ENCODE peak calls at places on chromosome 16, in eight cellular contexts. G, R, J, H, P, O, V and X are unnamed samples. For H3K36me3, the result is how much of the 10 kb centered on the place peaks cover.

GRCh38 chr16:24525970-24526559 is 13.3 kb upstream of the RBBP6 start:
- DNase-seq in G (peak), R (no peak), J (peak), H (no peak), P (peak), O (peak), V (no peak), X (no peak)

GRCh38 chr16:26642047-26642664 is 424.6 kb upstream of the C16orf82 start:
- DNase-seq in G (no peak), R (no peak), J (peak), H (no peak), P (no peak), O (no peak), V (no peak), X (no peak)

GRCh38 chr16:54422569-54422978 is 136.0 kb upstream of the IRX3 start:
- DNase-seq in G (no peak), R (no peak), J (no peak), H (no peak), P (no peak), O (no peak), V (no peak), X (no peak)

GRCh38 chr16:87734644-87735043 is 31.1 kb downstream of the KLHDC4 start:
- DNase-seq in G (no peak), R (no peak), J (no peak), H (no peak), P (no peak), O (no peak), V (no peak), X (no peak)

GRCh38 chr16:74030000-74030399 is 266.6 kb upstream of the PSMD7 start:
- DNase-seq in G (no peak), R (no peak), J (no peak), H (no peak), P (no peak), O (no peak), V (no peak), X (no peak)

GRCh38 chr16:46658925-46659324 is 30.1 kb downstream of the VPS35 start:
- DNase-seq in G (peak), R (peak), J (peak), H (no peak), P (no peak), O (no peak), V (peak), X (no peak)

GRCh38 chr16:50198802-50199410 is 45.8 kb downstream of the TENT4B start:
- DNase-seq in G (no peak), R (no peak), J (no peak), H (no peak), P (no peak), O (no peak), V (no peak), X (no peak)

GRCh38 chr16:48971571-48972071 is 310.0 kb downstream of the CBLN1 start:
- DNase-seq in G (peak), R (no peak), J (no peak), H (no peak), P (no peak), O (no peak), V (no peak), X (no peak)

GRCh38 chr16:27319257-27319965 is 5.6 kb downstream of the IL4R start:
- DNase-seq in G (peak), R (no peak), J (no peak), H (no peak), P (peak), O (no peak), V (no peak), X (no peak)

GRCh38 chr16:68417711-68418301 is 30.5 kb downstream of the SMPD3 start:
- DNase-seq in G (peak), R (peak), J (peak), H (no peak), P (no peak), O (peak), V (peak), X (peak)

GRCh38 chr16:11076259-11077018 is 132.1 kb downstream of the CLEC16A start:
- DNase-seq in G (no peak), R (no peak), J (no peak), H (peak), P (no peak), O (no peak), V (no peak), X (no peak)

GRCh38 chr16:77955127-77955526 is 67.2 kb upstream of the CLEC3A start:
- DNase-seq in G (no peak), R (no peak), J (no peak), H (no peak), P (no peak), O (no peak), V (no peak), X (no peak)

GRCh38 chr16:88505405-88506082 is 52.5 kb downstream of the ZFPM1 start:
- DNase-seq in G (peak), R (peak), J (peak), H (no peak), P (no peak), O (peak), V (no peak), X (peak)

GRCh38 chr16:15690296-15690695 is 40.3 kb downstream of the NDE1 start:
- DNase-seq in G (no peak), R (no peak), J (no peak), H (peak), P (no peak), O (no peak), V (no peak), X (no peak)

GRCh38 chr16:86462334-86463084 is 47.8 kb upstream of the FOXF1 start:
- DNase-seq in G (no peak), R (no peak), J (no peak), H (peak), P (no peak), O (no peak), V (no peak), X (no peak)

GRCh38 chr16:82203198-82203597 is 33.2 kb upstream of the MPHOSPH6 start:
- DNase-seq in G (no peak), R (no peak), J (no peak), H (no peak), P (no peak), O (no peak), V (no peak), X (no peak)

GRCh38 chr16:81275064-81275532 is 36.6 kb downstream of the BCO1 start:
- DNase-seq in G (no peak), R (no peak), J (no peak), H (no peak), P (no peak), O (no peak), V (no peak), X (no peak)

GRCh38 chr16:58413359-58413758 is 21.1 kb downstream of the GINS3 start:
- DNase-seq in G (peak), R (no peak), J (no peak), H (no peak), P (no peak), O (no peak), V (no peak), X (no peak)

GRCh38 chr16:11052080-11052808 is 107.9 kb downstream of the CLEC16A start:
- DNase-seq in G (no peak), R (peak), J (no peak), H (no peak), P (no peak), O (peak), V (no peak), X (no peak)

GRCh38 chr16:87178177-87178863 is 138.9 kb downstream of the C16orf95 start:
- DNase-seq in G (no peak), R (no peak), J (no peak), H (no peak), P (no peak), O (no peak), V (no peak), X (no peak)

GRCh38 chr16:48053346-48053745 is 102.4 kb downstream of the ABCC12 start:
- DNase-seq in G (peak), R (peak), J (peak), H (peak), P (no peak), O (no peak), V (no peak), X (no peak)

GRCh38 chr16:49661465-49662187 is 194.3 kb downstream of the ZNF423 start:
- DNase-seq in G (peak), R (no peak), J (no peak), H (no peak), P (no peak), O (no peak), V (no peak), X (no peak)

GRCh38 chr16:29858974-29859373 is 4.1 kb downstream of the CDIPT start:
- DNase-seq in G (peak), R (no peak), J (no peak), H (no peak), P (no peak), O (no peak), V (no peak), X (no peak)

GRCh38 chr16:11393861-11394592 is 48.8 kb downstream of the RMI2 start:
- DNase-seq in G (no peak), R (peak), J (no peak), H (no peak), P (no peak), O (no peak), V (no peak), X (no peak)

GRCh38 chr16:54287018-54287757 is 601 bp upstream of the IRX3 start:
- DNase-seq in G (no peak), R (peak), J (no peak), H (no peak), P (no peak), O (no peak), V (no peak), X (no peak)

GRCh38 chr16:28260193-28260592 is 32.1 kb upstream of the SBK1 start:
- DNase-seq in G (no peak), R (no peak), J (no peak), H (no peak), P (no peak), O (no peak), V (no peak), X (no peak)

GRCh38 chr16:87789437-87790277 is 23.9 kb upstream of the KLHDC4 start:
- DNase-seq in G (no peak), R (no peak), J (no peak), H (peak), P (no peak), O (no peak), V (no peak), X (no peak)

GRCh38 chr16:84786605-84787302 is 33.0 kb upstream of the CRISPLD2 start:
- DNase-seq in G (no peak), R (no peak), J (no peak), H (no peak), P (no peak), O (no peak), V (no peak), X (no peak)

GRCh38 chr16:88320947-88321634 is 61.7 kb upstream of the ZNF469 start:
- DNase-seq in G (no peak), R (no peak), J (no peak), H (no peak), P (no peak), O (no peak), V (no peak), X (no peak)

GRCh38 chr16:68776821-68777485 is 39.9 kb downstream of the CDH1 start:
- DNase-seq in G (no peak), R (no peak), J (no peak), H (no peak), P (no peak), O (no peak), V (peak), X (no peak)

GRCh38 chr16:73000020-73000906 is 47.7 kb downstream of the ZFHX3 start:
- DNase-seq in G (peak), R (no peak), J (peak), H (no peak), P (no peak), O (no peak), V (no peak), X (no peak)

GRCh38 chr16:19291459-19291858 is 5.9 kb downstream of the CLEC19A start:
- DNase-seq in G (peak), R (no peak), J (no peak), H (no peak), P (no peak), O (no peak), V (no peak), X (no peak)

GRCh38 chr16:56422896-56423441 is 2.4 kb downstream of the AMFR start:
- DNase-seq in G (no peak), R (no peak), J (no peak), H (no peak), P (no peak), O (no peak), V (no peak), X (no peak)

GRCh38 chr16:56420613-56421012 is 4.7 kb downstream of the AMFR start:
- DNase-seq in G (no peak), R (no peak), J (no peak), H (no peak), P (no peak), O (no peak), V (no peak), X (no peak)

GRCh38 chr16:56419740-56420548 is 5.4 kb downstream of the AMFR start:
- DNase-seq in G (no peak), R (no peak), J (no peak), H (no peak), P (no peak), O (no peak), V (no peak), X (no peak)

GRCh38 chr16:56421976-56422669 is 3.2 kb downstream of the AMFR start:
- DNase-seq in G (no peak), R (no peak), J (no peak), H (no peak), P (no peak), O (no peak), V (no peak), X (no peak)

DNA sequence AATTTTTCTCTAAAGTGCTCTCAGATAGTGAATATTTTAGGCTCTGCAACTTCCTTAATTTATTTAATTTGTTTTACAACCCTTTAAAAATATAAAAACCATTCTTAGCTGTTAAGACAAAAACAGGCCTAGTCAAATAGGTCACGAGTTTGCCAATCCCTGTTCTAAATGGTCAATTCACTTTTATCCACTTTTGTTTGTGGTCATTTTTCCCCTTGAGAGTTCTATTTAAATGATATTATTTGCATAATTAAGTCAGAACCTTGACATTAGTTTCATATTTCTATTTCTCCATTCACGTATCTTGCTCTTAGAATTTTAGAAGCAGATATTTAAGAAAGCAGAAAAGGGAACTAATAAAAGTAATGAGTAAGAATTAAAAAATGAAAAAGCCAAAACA is 4.0 kb downstream of the AMFR start:
- DNase-seq in G (no peak), R (no peak), J (no peak), H (no peak), P (no peak), O (no peak), V (no peak), X (no peak)
- H3K27ac ChIP-seq in G (no peak), R (no peak), J (no peak), H (no peak), P (no peak), O (no peak), V (no peak), X (no peak)

GRCh38 chr16:2438121-2438520 is 8.9 kb downstream of the CCNF start:
- DNase-seq in G (no peak), R (no peak), J (no peak), H (no peak), P (no peak), O (no peak), V (no peak), X (no peak)
- H3K36me3 ChIP-seq in G (under half), R (under half), J (under half), H (under half), P (under half), O (under half), V (under half), X (under half)

DNA sequence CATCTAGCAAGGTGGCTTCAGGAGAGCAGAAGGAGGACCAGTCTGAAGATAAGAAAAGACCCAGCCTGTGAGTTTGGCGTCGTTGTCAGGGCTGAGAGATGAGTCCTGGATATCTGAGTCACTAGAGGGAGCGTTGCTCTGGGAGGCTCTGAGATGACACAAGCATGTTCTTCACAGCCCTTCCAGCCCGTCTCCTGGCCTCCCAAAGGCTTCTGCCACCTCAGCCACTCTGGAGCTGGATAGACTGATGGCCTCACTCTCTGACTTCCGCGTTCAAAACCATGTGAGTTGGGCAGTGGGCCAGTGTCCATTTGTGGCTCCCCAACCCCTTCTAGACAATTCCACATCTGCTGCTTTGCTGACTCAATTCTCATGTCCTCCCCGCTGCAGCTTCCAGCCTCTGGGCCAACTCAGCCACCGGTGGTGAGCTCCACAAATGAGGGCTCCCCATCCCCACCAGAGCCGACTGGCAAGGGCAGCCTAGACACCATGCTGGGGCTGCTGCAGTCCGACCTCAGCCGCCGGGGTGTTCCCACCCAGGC is 2.3 kb downstream of the TGFB1I1 start:
- DNase-seq in G (no peak), R (no peak), J (no peak), H (peak), P (no peak), O (no peak), V (no peak), X (no peak)
- H3K27ac ChIP-seq in G (peak), R (peak), J (peak), H (no peak), P (no peak), O (no peak), V (no peak), X (no peak)

GRCh38 chr16:22330326-22330725 is 33.1 kb downstream of the POLR3E start:
- DNase-seq in G (no peak), R (no peak), J (no peak), H (no peak), P (no peak), O (no peak), V (no peak), X (no peak)

GRCh38 chr16:22327446-22327775 is 30.2 kb downstream of the POLR3E start:
- DNase-seq in G (no peak), R (no peak), J (no peak), H (no peak), P (no peak), O (no peak), V (no peak), X (no peak)

GRCh38 chr16:22326771-22327445 is 29.7 kb downstream of the POLR3E start:
- DNase-seq in G (no peak), R (no peak), J (no peak), H (no peak), P (no peak), O (peak), V (no peak), X (no peak)

GRCh38 chr16:22328081-22328725 is 31.0 kb downstream of the POLR3E start:
- DNase-seq in G (no peak), R (no peak), J (no peak), H (no peak), P (no peak), O (no peak), V (no peak), X (no peak)

GRCh38 chr16:22329199-22329695 is 32.0 kb downstream of the POLR3E start:
- DNase-seq in G (no peak), R (no peak), J (no peak), H (no peak), P (no peak), O (no peak), V (no peak), X (no peak)
- H3K36me3 ChIP-seq in G (under half), R (half or more), J (half or more), H (half or more), P (half or more), O (half or more), V (under half), X (half or more)

DNA sequence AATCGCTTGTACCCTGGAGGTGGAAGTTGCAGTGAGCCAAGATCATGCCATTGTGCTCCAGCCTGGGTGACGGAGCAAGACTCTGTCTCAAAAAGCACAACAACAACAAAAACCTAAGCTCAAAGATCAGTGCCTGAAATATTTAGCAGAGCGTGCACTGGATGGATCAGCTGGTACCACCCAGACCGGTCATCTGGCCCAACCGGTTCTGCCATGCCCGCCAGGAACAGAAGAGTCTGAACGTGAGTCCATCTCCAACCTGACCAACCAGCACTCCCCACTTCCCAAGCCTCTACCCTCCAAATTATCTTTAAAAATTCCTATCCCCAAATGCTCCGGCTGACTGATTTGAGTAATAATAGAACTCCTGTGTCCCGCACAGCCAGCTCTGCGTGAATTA is 1.5 kb upstream of the UQCC4 start:
- DNase-seq in G (no peak), R (no peak), J (no peak), H (no peak), P (no peak), O (no peak), V (no peak), X (no peak)
- H3K27ac ChIP-seq in G (peak), R (no peak), J (no peak), H (no peak), P (peak), O (no peak), V (no peak), X (peak)

GRCh38 chr16:70258065-70258464 is 6.3 kb upstream of the EXOSC6 start:
- DNase-seq in G (peak), R (no peak), J (no peak), H (no peak), P (no peak), O (no peak), V (no peak), X (no peak)
- H3K36me3 ChIP-seq in G (under half), R (half or more), J (half or more), H (half or more), P (half or more), O (half or more), V (under half), X (half or more)

GRCh38 chr16:3120435-3120834 is 8.0 kb downstream of the ZNF205 start:
- DNase-seq in G (no peak), R (no peak), J (no peak), H (no peak), P (no peak), O (no peak), V (no peak), X (no peak)

GRCh38 chr16:3119286-3119685 is 6.9 kb downstream of the ZNF205 start:
- DNase-seq in G (no peak), R (no peak), J (no peak), H (no peak), P (no peak), O (no peak), V (no peak), X (no peak)

GRCh38 chr16:3119701-3120408 is 7.5 kb downstream of the ZNF205 start:
- DNase-seq in G (no peak), R (no peak), J (no peak), H (no peak), P (no peak), O (no peak), V (no peak), X (no peak)

GRCh38 chr16:3118204-3118790 is 5.9 kb downstream of the ZNF205 start:
- DNase-seq in G (no peak), R (no peak), J (no peak), H (no peak), P (no peak), O (no peak), V (no peak), X (no peak)

GRCh38 chr16:3118846-3119245 is 6.5 kb downstream of the ZNF205 start:
- DNase-seq in G (no peak), R (no peak), J (no peak), H (no peak), P (no peak), O (no peak), V (no peak), X (no peak)
- H3K27ac ChIP-seq in G (no peak), R (no peak), J (no peak), H (no peak), P (no peak), O (no peak), V (no peak), X (no peak)